ENCODE peak calls at places on chromosomes 1 and 21, in nine cellular contexts. One of them, this sample, is unnamed.

GRCh38 chr1:84762664-84763063 is 72.4 kb upstream of the SSX2IP start:
- DNase-seq in kidney tubule cell: no peak
- DNase-seq in renal cortical epithelial cell: no peak
- DNase-seq in NCI-H1105 treated with DMSO at 0.1 percent for 48 hours: no peak
- DNase-seq in stomach: peak; percentile 36
- DNase-seq in cardiac fibroblast: peak; percentile 55
- DNase-seq in Daoy: no peak
- DNase-seq in HuH-7: no peak
- DNase-seq in activated T-helper 1 cell treated with anti-CD3 and anti-CD28 coated beads, Interleukin-12 subunit alpha, Interleukin-12 subunit beta, Interleukin-2, Interleukin-4 antibody, amounts not matched to agents 30 ng/mL and 10 ng/mL and 1 ng/mL, durations not matched to agents 14 hours and 24 hours and 36 hours: no peak
- DNase-seq in this sample: no peak

GRCh38 chr21:41167348-41168342 is at the start of gene BACE2:
- DNase-seq in kidney tubule cell: peak; percentile 82
- DNase-seq in renal cortical epithelial cell: no peak
- DNase-seq in NCI-H1105 treated with DMSO at 0.1 percent for 48 hours: peak; percentile 53
- DNase-seq in stomach: peak; percentile 86
- DNase-seq in cardiac fibroblast: peak; percentile 87
- DNase-seq in Daoy: peak; percentile 90
- DNase-seq in HuH-7: peak; percentile 28
- DNase-seq in activated T-helper 1 cell treated with anti-CD3 and anti-CD28 coated beads, Interleukin-12 subunit alpha, Interleukin-12 subunit beta, Interleukin-2, Interleukin-4 antibody, amounts not matched to agents 30 ng/mL and 10 ng/mL and 1 ng/mL, durations not matched to agents 14 hours and 24 hours and 36 hours: peak; percentile 49
- DNase-seq in this sample: peak; percentile 96

GRCh38 chr21:25457411-25457810 is 149.9 kb downstream of the MRPL39 start:
- DNase-seq in kidney tubule cell: peak; percentile 93
- DNase-seq in renal cortical epithelial cell: peak; percentile 72
- DNase-seq in NCI-H1105 treated with DMSO at 0.1 percent for 48 hours: no peak
- DNase-seq in stomach: no peak
- DNase-seq in cardiac fibroblast: peak; percentile 41
- DNase-seq in Daoy: peak; percentile 61
- DNase-seq in HuH-7: no peak
- DNase-seq in activated T-helper 1 cell treated with anti-CD3 and anti-CD28 coated beads, Interleukin-12 subunit alpha, Interleukin-12 subunit beta, Interleukin-2, Interleukin-4 antibody, amounts not matched to agents 30 ng/mL and 10 ng/mL and 1 ng/mL, durations not matched to agents 14 hours and 24 hours and 36 hours: no peak
- DNase-seq in this sample: peak; percentile 64

GRCh38 chr1:170146861-170147260 is 1.1 kb downstream of the NTMT2 start:
- DNase-seq in kidney tubule cell: no peak
- DNase-seq in renal cortical epithelial cell: no peak
- DNase-seq in NCI-H1105 treated with DMSO at 0.1 percent for 48 hours: no peak
- DNase-seq in stomach: no peak
- DNase-seq in cardiac fibroblast: no peak
- DNase-seq in Daoy: peak; percentile 21
- DNase-seq in HuH-7: no peak
- DNase-seq in activated T-helper 1 cell treated with anti-CD3 and anti-CD28 coated beads, Interleukin-12 subunit alpha, Interleukin-12 subunit beta, Interleukin-2, Interleukin-4 antibody, amounts not matched to agents 30 ng/mL and 10 ng/mL and 1 ng/mL, durations not matched to agents 14 hours and 24 hours and 36 hours: no peak
- DNase-seq in this sample: no peak

GRCh38 chr1:21299780-21300395 is 9.6 kb upstream of the ECE1 start:
- DNase-seq in kidney tubule cell: peak; percentile 17
- DNase-seq in renal cortical epithelial cell: no peak
- DNase-seq in NCI-H1105 treated with DMSO at 0.1 percent for 48 hours: no peak
- DNase-seq in stomach: no peak
- DNase-seq in cardiac fibroblast: no peak
- DNase-seq in Daoy: no peak
- DNase-seq in HuH-7: no peak
- DNase-seq in activated T-helper 1 cell treated with anti-CD3 and anti-CD28 coated beads, Interleukin-12 subunit alpha, Interleukin-12 subunit beta, Interleukin-2, Interleukin-4 antibody, amounts not matched to agents 30 ng/mL and 10 ng/mL and 1 ng/mL, durations not matched to agents 14 hours and 24 hours and 36 hours: no peak
- DNase-seq in this sample: no peak

GRCh38 chr1:2078170-2078569 is 28.0 kb downstream of the PRKCZ start:
- DNase-seq in kidney tubule cell: no peak
- DNase-seq in renal cortical epithelial cell: no peak
- DNase-seq in NCI-H1105 treated with DMSO at 0.1 percent for 48 hours: no peak
- DNase-seq in stomach: no peak
- DNase-seq in cardiac fibroblast: no peak
- DNase-seq in Daoy: no peak
- DNase-seq in HuH-7: no peak
- DNase-seq in activated T-helper 1 cell treated with anti-CD3 and anti-CD28 coated beads, Interleukin-12 subunit alpha, Interleukin-12 subunit beta, Interleukin-2, Interleukin-4 antibody, amounts not matched to agents 30 ng/mL and 10 ng/mL and 1 ng/mL, durations not matched to agents 14 hours and 24 hours and 36 hours: no peak
- DNase-seq in this sample: no peak

GRCh38 chr1:174877208-174877673 is 122.5 kb upstream of the CACYBP start:
- DNase-seq in kidney tubule cell: no peak
- DNase-seq in renal cortical epithelial cell: no peak
- DNase-seq in NCI-H1105 treated with DMSO at 0.1 percent for 48 hours: peak; percentile 78
- DNase-seq in stomach: peak; percentile 43
- DNase-seq in cardiac fibroblast: no peak
- DNase-seq in Daoy: no peak
- DNase-seq in HuH-7: no peak
- DNase-seq in activated T-helper 1 cell treated with anti-CD3 and anti-CD28 coated beads, Interleukin-12 subunit alpha, Interleukin-12 subunit beta, Interleukin-2, Interleukin-4 antibody, amounts not matched to agents 30 ng/mL and 10 ng/mL and 1 ng/mL, durations not matched to agents 14 hours and 24 hours and 36 hours: no peak
- DNase-seq in this sample: no peak

GRCh38 chr1:182604128-182604834 is at the start of gene RGS16:
- DNase-seq in kidney tubule cell: peak; percentile 81
- DNase-seq in renal cortical epithelial cell: peak; percentile 53
- DNase-seq in NCI-H1105 treated with DMSO at 0.1 percent for 48 hours: peak; percentile 93
- DNase-seq in stomach: peak; percentile 96
- DNase-seq in cardiac fibroblast: peak; percentile 83
- DNase-seq in Daoy: peak; percentile 92
- DNase-seq in HuH-7: peak; percentile 70
- DNase-seq in activated T-helper 1 cell treated with anti-CD3 and anti-CD28 coated beads, Interleukin-12 subunit alpha, Interleukin-12 subunit beta, Interleukin-2, Interleukin-4 antibody, amounts not matched to agents 30 ng/mL and 10 ng/mL and 1 ng/mL, durations not matched to agents 14 hours and 24 hours and 36 hours: peak; percentile 91
- DNase-seq in this sample: peak; percentile 97

GRCh38 chr21:41712201-41712600 is 54.7 kb downstream of the RIPK4 start:
- DNase-seq in kidney tubule cell: no peak
- DNase-seq in renal cortical epithelial cell: no peak
- DNase-seq in NCI-H1105 treated with DMSO at 0.1 percent for 48 hours: no peak
- DNase-seq in stomach: no peak
- DNase-seq in cardiac fibroblast: no peak
- DNase-seq in Daoy: no peak
- DNase-seq in HuH-7: no peak
- DNase-seq in activated T-helper 1 cell treated with anti-CD3 and anti-CD28 coated beads, Interleukin-12 subunit alpha, Interleukin-12 subunit beta, Interleukin-2, Interleukin-4 antibody, amounts not matched to agents 30 ng/mL and 10 ng/mL and 1 ng/mL, durations not matched to agents 14 hours and 24 hours and 36 hours: no peak
- DNase-seq in this sample: no peak